ENCODE peak calls at places on chromosomes 11 and 22, in five cellular contexts. One of them, this sample, is unnamed.

GRCh38 chr22:23520875-23521441 is 59.1 kb downstream of the IGLL1 start:
- DNase-seq in activated naive CD4-positive, alpha-beta T cell treated with anti-CD3 and anti-CD28 coated beads, Interleukin-2, amount 10 ng/mL, durations not matched to agents 7 days and 5 days: no peak
- DNase-seq in Right ventricle myocardium inferior: no peak
- DNase-seq in cerebellar cortex: peak
- DNase-seq in SK-N-DZ: peak
- DNase-seq in this sample: no peak

GRCh38 chr22:46415816-46416536 is 80.5 kb downstream of the TRMU start:
- DNase-seq in cerebellar cortex: no peak
- DNase-seq in SK-N-DZ: peak
- DNase-seq in activated naive CD4-positive, alpha-beta T cell treated with anti-CD3 and anti-CD28 coated beads, Interleukin-2, amount 10 ng/mL, durations not matched to agents 7 days and 5 days: no peak
- DNase-seq in Right ventricle myocardium inferior: no peak
- DNase-seq in this sample: no peak

GRCh38 chr11:134742956-134743808 is 331.1 kb upstream of the B3GAT1 start:
- DNase-seq in SK-N-DZ: no peak
- DNase-seq in Right ventricle myocardium inferior: no peak
- DNase-seq in cerebellar cortex: no peak
- DNase-seq in activated naive CD4-positive, alpha-beta T cell treated with anti-CD3 and anti-CD28 coated beads, Interleukin-2, amount 10 ng/mL, durations not matched to agents 7 days and 5 days: no peak
- DNase-seq in this sample: no peak

GRCh38 chr22:32649515-32650200 is 151.8 kb upstream of the TIMP3 start:
- DNase-seq in cerebellar cortex: no peak
- DNase-seq in SK-N-DZ: no peak
- DNase-seq in Right ventricle myocardium inferior: no peak
- DNase-seq in activated naive CD4-positive, alpha-beta T cell treated with anti-CD3 and anti-CD28 coated beads, Interleukin-2, amount 10 ng/mL, durations not matched to agents 7 days and 5 days: no peak
- DNase-seq in this sample: no peak

GRCh38 chr11:59611570-59612565 is 3.7 kb downstream of the OSBP start:
- DNase-seq in SK-N-DZ: no peak
- DNase-seq in activated naive CD4-positive, alpha-beta T cell treated with anti-CD3 and anti-CD28 coated beads, Interleukin-2, amount 10 ng/mL, durations not matched to agents 7 days and 5 days: no peak
- DNase-seq in cerebellar cortex: no peak
- DNase-seq in Right ventricle myocardium inferior: no peak
- DNase-seq in this sample: no peak

GRCh38 chr11:117172678-117173421 is 5.7 kb upstream of the SIDT2 start:
- DNase-seq in activated naive CD4-positive, alpha-beta T cell treated with anti-CD3 and anti-CD28 coated beads, Interleukin-2, amount 10 ng/mL, durations not matched to agents 7 days and 5 days: no peak
- DNase-seq in cerebellar cortex: no peak
- DNase-seq in SK-N-DZ: no peak
- DNase-seq in Right ventricle myocardium inferior: no peak
- DNase-seq in this sample: no peak

GRCh38 chr22:38110008-38110862 is at the start of gene BAIAP2L2:
- DNase-seq in cerebellar cortex: no peak
- DNase-seq in activated naive CD4-positive, alpha-beta T cell treated with anti-CD3 and anti-CD28 coated beads, Interleukin-2, amount 10 ng/mL, durations not matched to agents 7 days and 5 days: no peak
- DNase-seq in SK-N-DZ: no peak
- DNase-seq in Right ventricle myocardium inferior: peak
- DNase-seq in this sample: no peak

GRCh38 chr11:76802151-76802550 is 19.0 kb downstream of the TSKU start:
- DNase-seq in Right ventricle myocardium inferior: no peak
- DNase-seq in activated naive CD4-positive, alpha-beta T cell treated with anti-CD3 and anti-CD28 coated beads, Interleukin-2, amount 10 ng/mL, durations not matched to agents 7 days and 5 days: no peak
- DNase-seq in SK-N-DZ: no peak
- DNase-seq in cerebellar cortex: no peak
- DNase-seq in this sample: no peak

GRCh38 chr11:59106363-59107336 is at the start of gene FAM111B:
- DNase-seq in activated naive CD4-positive, alpha-beta T cell treated with anti-CD3 and anti-CD28 coated beads, Interleukin-2, amount 10 ng/mL, durations not matched to agents 7 days and 5 days: peak
- DNase-seq in SK-N-DZ: peak
- DNase-seq in cerebellar cortex: peak
- DNase-seq in Right ventricle myocardium inferior: peak
- DNase-seq in this sample: peak

GRCh38 chr11:65546217-65546958 is 11.8 kb downstream of the LTBP3 start:
- DNase-seq in cerebellar cortex: peak
- DNase-seq in Right ventricle myocardium inferior: peak
- DNase-seq in SK-N-DZ: peak
- DNase-seq in activated naive CD4-positive, alpha-beta T cell treated with anti-CD3 and anti-CD28 coated beads, Interleukin-2, amount 10 ng/mL, durations not matched to agents 7 days and 5 days: peak
- DNase-seq in this sample: peak

This sample was measured in activated CD4-positive, alpha-beta memory T cell treated with anti-CD3 and anti-CD28 coated beads, Interleukin-2, amount 10 ng/mL, durations not matched to agents 7 days and 5 days.